ENCODE peak calls at places on chromosomes 16 and 17, in six cellular contexts. R is AG04450, N is Peyer's patch, U is stomach, Z is lung, H is body of pancreas. L is an unnamed sample. For H3K9me3, the result is how much of the 10 kb centered on the place peaks cover.

GRCh38 chr17:9622961-9623360 is 22.4 kb upstream of the USP43 start:
- DNase-seq in R (no peak), N (no peak), U (no peak), Z (no peak), H (no peak), L (no peak)

GRCh38 chr17:19977360-19978205 is at the start of gene AKAP10:
- DNase-seq in R (peak), N (peak), U (peak), Z (peak), H (peak), L (peak)

GRCh38 chr16:68902376-68903345 is 59.3 kb downstream of the TANGO6 start:
- DNase-seq in R (peak), N (peak), U (no peak), Z (peak), H (peak), L (peak)

GRCh38 chr17:1776857-1777256 is 15.0 kb downstream of the SERPINF1 start:
- DNase-seq in R (no peak), N (no peak), U (no peak), Z (no peak), H (no peak), L (no peak)

GRCh38 chr16:70683146-70683944 is 2.5 kb downstream of the MTSS2 start:
- DNase-seq in R (no peak), N (no peak), U (no peak), Z (no peak), H (no peak), L (no peak)

GRCh38 chr17:8806206-8807069 is 7.3 kb upstream of the MFSD6L start:
- DNase-seq in R (no peak), N (peak), U (no peak), Z (no peak), H (no peak), L (no peak)

GRCh38 chr17:53633856-53634255 is 188.9 kb upstream of the KIF2B start:
- DNase-seq in R (no peak), N (no peak), U (no peak), Z (no peak), H (no peak), L (no peak)

GRCh38 chr16:12315330-12316138 is 339.0 kb downstream of the SNX29 start:
- DNase-seq in R (no peak), N (peak), U (peak), Z (no peak), H (peak), L (no peak)

GRCh38 chr16:3596101-3596861 is 15.1 kb downstream of the SLX4 start:
- DNase-seq in R (no peak), N (no peak), U (no peak), Z (no peak), H (no peak), L (no peak)

GRCh38 chr17:80414508-80414802 is 512 bp upstream of the ENDOV start:
- DNase-seq in R (no peak), N (no peak), U (no peak), Z (no peak), H (no peak), L (no peak)

GRCh38 chr17:40501499-40501911 is at the start of gene TNS4:
- DNase-seq in R (no peak), N (peak), U (peak), Z (no peak), H (no peak), L (peak)

GRCh38 chr16:51343411-51343810 is 192.3 kb upstream of the SALL1 start:
- DNase-seq in R (no peak), N (no peak), U (no peak), Z (no peak), H (no peak), L (no peak)

GRCh38 chr17:3964203-3965122 is at the start of gene ATP2A3:
- DNase-seq in R (no peak), N (peak), U (peak), Z (no peak), H (peak), L (no peak)

GRCh38 chr17:3966720-3967363 is 2.6 kb upstream of the ATP2A3 start:
- DNase-seq in R (no peak), N (peak), U (peak), Z (no peak), H (peak), L (no peak)

GRCh38 chr17:3968017-3968416 is 3.8 kb upstream of the ATP2A3 start:
- DNase-seq in R (no peak), N (no peak), U (no peak), Z (no peak), H (no peak), L (no peak)

GRCh38 chr17:3963214-3964201 is 729 bp downstream of the ATP2A3 start:
- DNase-seq in R (no peak), N (peak), U (peak), Z (no peak), H (peak), L (no peak)

DNA sequence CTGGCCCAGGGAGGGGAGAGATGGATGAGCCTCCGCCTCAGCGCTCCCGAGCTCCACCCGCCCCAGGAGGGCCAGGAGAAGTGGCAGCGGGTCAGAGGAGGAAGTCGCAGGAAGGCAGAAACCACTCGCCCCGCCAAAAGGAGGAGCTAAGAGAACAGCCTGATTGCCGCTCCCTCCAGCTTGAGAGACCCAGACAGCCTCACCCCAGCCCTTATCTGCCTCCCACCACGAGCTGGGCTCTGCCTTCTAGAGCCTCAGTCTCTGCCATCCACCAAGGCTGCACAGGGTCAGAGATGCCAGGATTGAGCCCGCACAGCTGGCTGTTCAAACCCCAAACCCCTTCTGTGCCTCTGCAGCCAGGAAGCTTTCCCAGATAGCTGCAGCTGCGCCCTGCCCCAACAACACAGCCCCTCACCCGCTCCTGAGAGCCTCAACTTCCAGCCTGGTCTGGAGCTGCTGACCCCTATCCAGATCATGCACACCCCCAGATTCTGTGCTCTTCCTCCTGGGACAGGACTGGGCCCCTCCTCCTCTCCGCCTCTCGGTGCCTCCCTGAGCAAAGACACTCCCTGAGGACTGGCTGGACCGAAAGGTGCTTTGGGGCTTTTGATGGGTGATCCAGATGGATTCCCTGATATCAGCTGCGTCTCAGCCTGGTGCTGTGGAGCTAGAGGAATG is 1.0 kb upstream of the ATP2A3 start:
- DNase-seq in R (no peak), N (peak), U (peak), Z (peak), H (peak), L (peak)
- H3K4me3 ChIP-seq in R (peak), N (peak), U (peak), Z (no peak), H (peak), L (peak)

DNA sequence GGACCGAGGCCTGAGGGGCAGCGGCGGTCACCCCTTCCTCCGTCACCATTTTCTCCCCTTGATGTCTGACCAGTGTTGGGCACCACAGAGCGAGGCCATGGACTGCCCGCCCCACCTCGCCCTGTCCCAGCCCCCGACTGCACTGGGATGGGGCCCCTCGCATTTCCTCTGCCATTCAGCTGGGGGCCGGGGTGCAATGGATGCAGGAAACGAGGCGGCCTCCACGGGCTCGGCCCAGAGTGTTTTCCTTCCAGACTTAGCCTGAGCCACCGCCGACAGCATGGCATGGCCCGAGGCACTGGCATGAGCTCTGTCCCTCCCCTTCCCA is 44.6 kb upstream of the ZC3H18 start:
- DNase-seq in R (no peak), N (no peak), U (no peak), Z (no peak), H (no peak), L (no peak)
- H3K27ac ChIP-seq in R (no peak), N (no peak), U (peak), Z (no peak), H (no peak), L (no peak)

GRCh38 chr16:35174006-35174405 is 1714.6 kb downstream of the TP53TG3F start:
- DNase-seq in R (no peak), N (no peak), U (no peak), Z (no peak), H (no peak), L (no peak)

GRCh38 chr16:35173295-35173694 is 1713.9 kb downstream of the TP53TG3F start:
- DNase-seq in R (no peak), N (peak), U (no peak), Z (no peak), H (no peak), L (no peak)

GRCh38 chr16:35170610-35171009 is 1711.2 kb downstream of the TP53TG3F start:
- DNase-seq in R (no peak), N (no peak), U (no peak), Z (no peak), H (no peak), L (no peak)

GRCh38 chr16:35176449-35176848 is 1717.0 kb downstream of the TP53TG3F start:
- DNase-seq in R (no peak), N (peak), U (no peak), Z (no peak), H (no peak), L (no peak)

DNA sequence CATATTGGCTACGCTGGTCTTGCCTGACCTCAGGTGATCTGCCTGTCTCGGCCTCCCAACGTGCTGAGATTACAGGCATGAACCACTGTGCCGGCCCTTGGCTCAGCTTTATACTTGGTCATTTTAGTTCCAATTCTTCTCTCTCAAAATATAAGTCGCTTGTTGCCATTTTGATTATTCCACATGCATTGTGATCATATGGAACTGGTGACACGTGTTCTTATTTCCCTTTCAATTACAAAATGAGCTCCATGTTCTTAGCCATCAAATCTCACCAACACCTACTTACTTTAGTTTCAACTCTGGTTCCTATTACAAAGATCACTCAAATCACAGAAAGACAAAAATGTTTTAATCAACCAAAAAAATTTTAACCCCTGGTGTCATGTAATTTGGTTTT is 1711.7 kb downstream of the TP53TG3F start:
- DNase-seq in R (no peak), N (no peak), U (no peak), Z (no peak), H (no peak), L (no peak)
- H3K9me3 ChIP-seq in R (under half), N (under half), U (half or more), Z (under half), H (under half), L (under half)

DNA sequence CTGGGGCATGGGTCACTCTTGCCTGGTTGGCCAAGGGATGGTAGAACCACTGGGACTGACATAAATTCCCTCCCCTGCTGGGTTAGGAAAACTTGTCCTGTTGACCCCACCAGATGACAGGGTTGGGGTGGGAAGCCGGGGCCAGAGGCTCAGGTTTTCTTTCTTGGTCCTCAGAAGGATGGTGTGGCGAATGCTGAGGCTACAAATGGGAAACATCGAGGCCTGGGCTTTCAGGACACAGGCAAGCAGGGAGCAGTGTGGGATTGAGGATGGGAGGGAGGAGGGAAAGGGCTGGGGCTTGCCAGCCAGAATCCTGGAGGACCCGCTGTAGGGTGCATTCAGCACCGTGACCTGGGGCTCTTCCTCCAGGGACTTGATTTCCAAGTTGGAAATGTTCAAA is 14.5 kb upstream of the PLEKHG4 start:
- DNase-seq in R (no peak), N (no peak), U (no peak), Z (no peak), H (no peak), L (no peak)
- H3K4me3 ChIP-seq in R (no peak), N (no peak), U (no peak), Z (no peak), H (no peak), L (no peak)

DNA sequence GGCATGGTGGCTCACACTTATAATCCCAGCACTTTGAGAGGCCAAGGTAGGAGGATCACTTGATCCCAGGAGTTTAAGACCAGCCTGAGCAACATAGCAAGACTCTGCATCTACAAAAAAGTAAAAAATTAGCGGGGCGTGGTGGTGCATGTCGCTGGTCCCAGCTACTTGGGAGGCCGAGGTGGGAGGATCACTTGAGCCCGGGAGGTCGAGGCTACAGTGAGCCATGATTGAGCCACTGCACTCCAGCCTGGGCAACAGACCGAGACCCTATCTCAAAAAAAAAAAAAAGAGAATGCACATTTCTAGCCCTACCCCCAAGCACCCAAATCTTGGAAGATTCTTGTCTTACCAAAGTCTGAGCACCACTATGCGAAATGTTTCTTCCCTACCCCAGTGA is 15.6 kb upstream of the RHOT1 start:
- DNase-seq in R (no peak), N (peak), U (no peak), Z (no peak), H (no peak), L (no peak)
- H3K27ac ChIP-seq in R (no peak), N (peak), U (peak), Z (peak), H (no peak), L (peak)

GRCh38 chr17:83152221-83152744 is 72.9 kb downstream of the METRNL start:
- DNase-seq in R (no peak), N (no peak), U (no peak), Z (peak), H (peak), L (no peak)

GRCh38 chr17:83150369-83151055 is 71.1 kb downstream of the METRNL start:
- DNase-seq in R (no peak), N (no peak), U (no peak), Z (no peak), H (no peak), L (no peak)

GRCh38 chr17:83151056-83151441 is 71.6 kb downstream of the METRNL start:
- DNase-seq in R (no peak), N (no peak), U (no peak), Z (no peak), H (no peak), L (no peak)

GRCh38 chr17:83152745-83153611 is 73.6 kb downstream of the METRNL start:
- DNase-seq in R (no peak), N (peak), U (no peak), Z (peak), H (peak), L (no peak)

DNA sequence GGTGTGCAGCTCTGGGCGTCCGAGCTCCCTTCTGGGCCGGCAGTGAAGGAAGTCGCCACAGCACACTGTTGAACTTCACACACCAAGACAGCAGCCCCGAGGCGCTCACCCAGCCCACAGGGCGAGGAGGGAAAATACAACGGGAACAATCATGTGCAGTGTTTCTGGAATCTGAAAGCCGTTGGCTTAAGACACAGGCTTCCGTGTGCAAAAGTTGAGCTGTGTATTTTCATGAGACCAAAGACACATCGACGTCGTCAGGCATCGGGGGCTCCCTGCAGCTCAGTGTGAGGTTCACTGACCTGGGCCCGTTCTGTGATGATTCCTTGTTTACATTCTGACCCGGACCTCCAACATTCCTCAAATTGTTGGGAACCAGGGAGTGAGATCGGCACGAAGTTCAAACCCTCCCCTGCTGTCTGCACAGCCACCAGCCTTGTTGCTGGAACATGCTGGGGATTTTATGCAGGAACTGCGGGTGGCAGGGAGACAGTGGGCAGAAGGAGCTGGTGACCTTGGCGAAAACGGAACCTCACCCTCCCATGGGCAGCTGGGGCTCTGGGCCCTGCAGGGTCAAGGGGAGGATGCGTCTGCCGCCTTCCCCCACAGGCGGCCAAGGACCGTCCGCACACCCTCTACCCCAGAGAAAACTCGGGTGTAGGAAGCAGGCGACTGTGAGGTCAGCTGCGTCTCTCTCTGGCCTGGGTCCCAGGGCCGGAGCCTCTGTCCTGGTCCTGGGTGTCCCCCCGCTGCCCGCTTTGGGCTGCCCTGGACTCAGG is 72.2 kb downstream of the METRNL start:
- DNase-seq in R (no peak), N (no peak), U (no peak), Z (peak), H (peak), L (no peak)
- H3K9me3 ChIP-seq in R (under half), N (under half), U (under half), Z (under half), H (under half), L (under half)

GRCh38 chr17:10845388-10845751 is 7.5 kb upstream of the PIRT start:
- DNase-seq in R (no peak), N (no peak), U (no peak), Z (no peak), H (no peak), L (no peak)
- H3K4me3 ChIP-seq in R (no peak), N (peak), U (peak), Z (no peak), H (no peak), L (peak)

DNA sequence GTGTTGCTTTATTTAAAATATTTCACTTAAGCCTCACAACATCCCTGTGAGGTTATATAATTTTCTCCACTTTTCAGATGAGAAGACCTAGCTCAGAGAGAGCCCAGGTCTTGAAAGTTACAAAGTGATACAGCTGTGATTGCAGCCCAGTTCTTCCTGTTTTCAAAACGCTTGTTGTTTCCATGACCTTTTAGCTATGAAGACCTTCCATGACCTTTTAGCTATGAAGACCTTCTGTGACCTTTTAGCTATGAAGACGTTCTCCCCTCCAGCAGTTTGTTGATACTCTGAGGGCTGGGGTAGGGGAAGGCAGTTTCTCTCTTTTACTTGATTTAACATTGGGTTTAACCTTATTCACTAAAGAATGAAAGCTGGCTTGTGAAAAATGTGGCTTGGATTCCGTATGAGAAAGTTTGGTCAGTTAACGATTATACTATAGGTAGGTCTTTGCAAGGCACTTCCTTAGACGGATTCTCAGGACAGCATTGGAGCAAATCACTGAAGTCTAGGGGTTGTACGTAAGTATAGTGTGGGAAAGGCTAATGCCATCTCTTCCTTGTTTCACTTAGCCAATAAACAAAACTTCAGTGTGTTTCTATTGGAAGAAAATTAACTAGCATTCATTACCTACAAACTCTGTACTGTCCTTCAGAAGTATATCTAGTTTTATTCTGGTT is 20.7 kb downstream of the PHKB start:
- DNase-seq in R (no peak), N (no peak), U (no peak), Z (no peak), H (no peak), L (no peak)
- H3K27ac ChIP-seq in R (no peak), N (no peak), U (no peak), Z (no peak), H (no peak), L (no peak)

GRCh38 chr16:35140293-35140986 is 1681.0 kb downstream of the TP53TG3F start:
- DNase-seq in R (no peak), N (peak), U (no peak), Z (no peak), H (no peak), L (no peak)

GRCh38 chr16:35131429-35131828 is 1672.0 kb downstream of the TP53TG3F start:
- DNase-seq in R (no peak), N (no peak), U (no peak), Z (no peak), H (no peak), L (no peak)

DNA sequence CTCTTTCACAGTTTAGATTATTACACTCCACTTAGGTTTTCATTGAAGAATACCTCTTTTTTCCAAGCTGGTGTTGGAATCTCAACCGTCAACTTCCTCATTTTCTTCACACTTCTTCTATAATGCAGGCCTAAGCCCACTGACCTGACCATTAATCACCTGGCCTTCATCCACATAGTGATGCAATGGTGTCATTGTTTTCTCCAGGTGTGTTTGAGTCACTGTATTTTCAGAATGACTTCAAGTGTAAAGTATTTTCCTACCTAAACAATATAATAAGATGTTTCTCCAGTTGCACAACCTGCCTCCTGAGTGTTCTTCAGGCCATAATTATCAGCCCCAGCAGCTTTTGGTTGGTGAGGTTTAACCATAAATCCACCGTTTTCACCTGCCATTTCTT is 1675.1 kb downstream of the TP53TG3F start:
- DNase-seq in R (no peak), N (no peak), U (no peak), Z (no peak), H (no peak), L (no peak)
- H3K9me3 ChIP-seq in R (under half), N (under half), U (under half), Z (under half), H (under half), L (under half)

L was measured in prostate gland.